ENCODE peak calls at places on chromosomes 3 and 15, in five cellular contexts. One of them, this sample, is unnamed.

GRCh38 chr3:107543666-107544065 is 20.9 kb downstream of the BBX start:
- DNase-seq in H9: no peak
- DNase-seq in A549: no peak
- DNase-seq in HL-60: no peak
- DNase-seq in HCT116: no peak
- DNase-seq in this sample: peak; percentile 31

GRCh38 chr15:34802371-34802770 is 7.0 kb upstream of the ACTC1 start:
- DNase-seq in A549: no peak
- DNase-seq in H9: no peak
- DNase-seq in HL-60: no peak
- DNase-seq in HCT116: no peak
- DNase-seq in this sample: no peak

GRCh38 chr3:9026320-9027040 is 63.2 kb upstream of the RAD18 start:
- DNase-seq in H9: no peak
- DNase-seq in HL-60: no peak
- DNase-seq in HCT116: no peak
- DNase-seq in A549: no peak
- DNase-seq in this sample: no peak

GRCh38 chr3:86774082-86774691 is 216.8 kb downstream of the VGLL3 start:
- DNase-seq in HCT116: no peak
- DNase-seq in A549: peak; percentile 3
- DNase-seq in H9: no peak
- DNase-seq in HL-60: no peak
- DNase-seq in this sample: peak; percentile 65

GRCh38 chr3:190585771-190586630 is 72.1 kb downstream of the IL1RAP start:
- DNase-seq in HL-60: peak; percentile 16
- DNase-seq in HCT116: peak; percentile 81
- DNase-seq in H9: peak; percentile 58
- DNase-seq in A549: peak; percentile 71
- DNase-seq in this sample: peak; percentile 98

GRCh38 chr15:22979069-22979698 is 984 bp downstream of the CYFIP1 start:
- DNase-seq in A549: peak; percentile 67
- DNase-seq in HCT116: no peak
- DNase-seq in H9: peak; percentile 58
- DNase-seq in HL-60: no peak
- DNase-seq in this sample: peak; percentile 40

GRCh38 chr3:103308921-103309320 is 874.1 kb downstream of the ZPLD1 start:
- DNase-seq in H9: peak; percentile 37
- DNase-seq in HCT116: no peak
- DNase-seq in HL-60: no peak
- DNase-seq in A549: no peak
- DNase-seq in this sample: no peak

GRCh38 chr3:48240711-48241491 is at the start of gene ZNF589:
- DNase-seq in HCT116: peak; percentile 89
- DNase-seq in A549: peak; percentile 90
- DNase-seq in HL-60: peak; percentile 92
- DNase-seq in H9: peak; percentile 92
- DNase-seq in this sample: peak; percentile 85

GRCh38 chr3:172209333-172210321 is 170.2 kb downstream of the FNDC3B start:
- DNase-seq in A549: no peak
- DNase-seq in H9: peak; percentile 31
- DNase-seq in HCT116: no peak
- DNase-seq in HL-60: no peak
- DNase-seq in this sample: no peak

GRCh38 chr3:189118896-189119295 is 52.9 kb upstream of the TPRG1 start:
- DNase-seq in A549: no peak
- DNase-seq in HCT116: no peak
- DNase-seq in HL-60: no peak
- DNase-seq in H9: no peak
- DNase-seq in this sample: no peak

GRCh38 chr3:11059090-11059798 is 66.7 kb downstream of the SLC6A1 start:
- DNase-seq in HL-60: no peak
- DNase-seq in HCT116: peak; percentile 48
- DNase-seq in A549: peak; percentile 69
- DNase-seq in H9: peak; percentile 82
- DNase-seq in this sample: peak; percentile 74

GRCh38 chr15:92095691-92096090 is 242.2 kb downstream of the SLCO3A1 start:
- DNase-seq in HL-60: no peak
- DNase-seq in H9: no peak
- DNase-seq in A549: no peak
- DNase-seq in HCT116: no peak
- DNase-seq in this sample: no peak

GRCh38 chr3:98784666-98785600 is 21.8 kb downstream of the ST3GAL6 start:
- DNase-seq in A549: no peak
- DNase-seq in HL-60: peak; percentile 64
- DNase-seq in H9: no peak
- DNase-seq in HCT116: no peak
- DNase-seq in this sample: peak; percentile 84

GRCh38 chr15:89947338-89947829 is 34.6 kb upstream of the ARPIN start:
- DNase-seq in A549: no peak
- DNase-seq in HCT116: no peak
- DNase-seq in HL-60: no peak
- DNase-seq in H9: no peak
- DNase-seq in this sample: no peak

GRCh38 chr3:187196573-187197094 is 652 bp upstream of the RTP1 start:
- DNase-seq in A549: no peak
- DNase-seq in HL-60: no peak
- DNase-seq in H9: no peak
- DNase-seq in HCT116: no peak
- DNase-seq in this sample: no peak

GRCh38 chr15:40992241-40992741 is 39.0 kb downstream of the CHAC1 start:
- DNase-seq in HL-60: no peak
- DNase-seq in HCT116: no peak
- DNase-seq in H9: no peak
- DNase-seq in A549: no peak
- DNase-seq in this sample: no peak

GRCh38 chr15:67820992-67821783 is 4.1 kb upstream of the SKOR1 start:
- DNase-seq in HCT116: no peak
- DNase-seq in A549: no peak
- DNase-seq in H9: peak; percentile 75
- DNase-seq in HL-60: no peak
- DNase-seq in this sample: peak; percentile 45

GRCh38 chr3:10530241-10530640 is 24.9 kb upstream of the ATP2B2 start:
- DNase-seq in HCT116: no peak
- DNase-seq in A549: no peak
- DNase-seq in H9: no peak
- DNase-seq in HL-60: no peak
- DNase-seq in this sample: no peak

GRCh38 chr3:58062469-58062868 is 54.2 kb downstream of the FLNB start:
- DNase-seq in A549: no peak
- DNase-seq in H9: no peak
- DNase-seq in HL-60: no peak
- DNase-seq in HCT116: no peak
- DNase-seq in this sample: peak; percentile 65

GRCh38 chr3:78830466-78830865 is 937.3 kb downstream of the ROBO1 start:
- DNase-seq in A549: no peak
- DNase-seq in H9: no peak
- DNase-seq in HL-60: no peak
- DNase-seq in HCT116: no peak
- DNase-seq in this sample: peak; percentile 23

DNA sequence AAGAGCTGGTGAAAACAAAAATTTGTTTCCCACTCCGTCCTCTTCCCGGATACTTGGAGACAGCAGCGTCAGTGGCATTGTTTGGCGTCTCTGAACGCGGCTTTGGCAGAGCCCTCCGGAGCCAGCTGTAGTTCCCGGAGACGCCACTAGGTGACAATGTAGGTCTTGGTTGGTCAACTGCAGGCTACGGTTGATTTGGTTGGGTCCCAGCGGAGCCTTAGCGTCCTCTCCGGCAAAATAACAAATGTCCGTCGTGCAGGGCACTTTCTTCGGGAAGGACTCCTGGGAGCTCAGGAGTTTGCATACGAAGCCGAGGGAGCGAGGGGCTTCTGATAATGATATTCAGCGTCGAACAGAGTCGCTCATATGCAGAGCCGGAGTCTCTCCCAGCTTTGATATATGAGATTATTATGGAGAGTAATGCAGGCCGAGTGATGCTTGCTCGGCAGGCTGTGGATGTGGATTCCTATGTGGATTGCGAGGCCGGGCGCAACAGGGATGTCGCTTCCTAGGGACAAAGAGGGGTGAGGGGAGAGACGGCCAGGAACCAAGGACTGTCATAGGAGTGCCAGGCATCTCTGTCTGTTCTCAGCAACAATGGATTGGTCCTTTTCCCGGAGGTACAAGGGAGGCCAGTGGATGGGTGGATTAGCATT is 74.8 kb downstream of the IL20RB start:
- DNase-seq in HL-60: peak; percentile 32
- DNase-seq in A549: peak; percentile 68
- DNase-seq in H9: peak; percentile 96
- DNase-seq in HCT116: peak; percentile 68
- DNase-seq in this sample: peak; percentile 79
- TF ChIP-seq CTCF in HL-60: peak; percentile 95
- TF ChIP-seq CTCF in A549: peak; percentile 68
- TF ChIP-seq CTCF in H9: peak; percentile 94
- TF ChIP-seq CTCF in HCT116: peak; percentile 66
- TF ChIP-seq CTCF in this sample: peak; percentile 96

DNA sequence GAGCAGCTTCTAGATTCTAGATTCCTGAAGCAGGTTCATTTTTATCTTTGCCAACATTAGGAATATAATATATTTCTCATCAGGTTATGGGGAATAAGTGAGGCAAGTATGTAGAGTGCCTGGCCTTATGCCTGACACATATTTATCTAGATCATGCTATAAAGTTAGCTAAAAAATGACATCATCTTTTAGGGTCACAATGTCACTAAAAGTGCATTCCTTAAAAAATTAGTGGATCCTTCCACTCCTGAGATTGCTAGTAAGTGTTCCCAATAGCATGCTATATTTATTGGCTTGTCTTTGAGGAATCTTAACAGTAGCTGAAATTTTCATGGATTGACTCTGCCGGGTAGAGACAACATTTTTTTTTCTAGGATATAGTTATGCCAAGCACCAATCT is 305.9 kb upstream of the TMCO5A start:
- DNase-seq in HL-60: no peak
- DNase-seq in HCT116: no peak
- DNase-seq in A549: no peak
- DNase-seq in H9: no peak
- DNase-seq in this sample: no peak
- TF ChIP-seq CTCF in HL-60: no peak
- TF ChIP-seq CTCF in HCT116: no peak
- TF ChIP-seq CTCF in A549: no peak
- TF ChIP-seq CTCF in H9: no peak
- TF ChIP-seq CTCF in this sample: no peak

DNA sequence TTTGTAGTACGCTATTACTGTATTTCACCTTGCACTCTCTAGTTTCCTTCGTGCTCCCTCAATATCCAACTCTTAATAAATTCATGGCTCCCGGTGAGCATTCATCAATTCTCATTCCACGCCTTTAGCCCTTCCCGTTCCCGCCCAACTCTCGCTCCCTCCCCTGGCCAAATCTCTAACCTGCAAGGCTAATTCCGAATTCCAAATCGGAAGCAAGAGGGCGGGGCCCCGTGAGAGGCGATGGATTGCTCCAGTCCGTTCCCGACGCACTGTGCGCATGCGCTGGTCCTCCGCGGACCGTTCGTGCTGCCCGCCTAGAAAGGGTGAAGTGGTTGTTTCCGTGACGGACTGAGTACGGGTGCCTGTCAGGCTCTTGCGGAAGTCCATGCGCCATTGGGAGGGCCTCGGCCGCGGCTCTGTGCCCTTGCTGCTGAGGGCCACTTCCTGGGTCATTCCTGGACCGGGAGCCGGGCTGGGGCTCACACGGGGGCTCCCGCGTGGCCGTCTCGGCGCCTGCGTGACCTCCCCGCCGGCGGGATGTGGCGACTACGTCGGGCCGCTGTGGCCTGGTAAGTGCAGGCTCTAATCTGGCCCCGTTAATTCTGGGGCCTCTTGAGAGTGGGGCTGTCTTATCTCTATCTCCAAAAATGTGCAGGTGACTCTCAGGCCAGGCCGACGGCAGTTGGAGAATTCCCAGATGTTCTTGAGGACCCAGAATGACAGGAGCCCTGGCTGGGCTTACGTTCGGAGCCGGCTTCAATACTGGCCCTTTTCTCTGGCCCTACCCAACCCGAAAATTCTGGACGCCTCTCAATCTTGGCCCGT is at the start of gene OPA1:
- DNase-seq in HL-60: peak; percentile 98
- DNase-seq in HCT116: peak; percentile 99
- DNase-seq in H9: peak; percentile 99
- DNase-seq in A549: peak; percentile 91
- DNase-seq in this sample: peak; percentile 99
- TF ChIP-seq CTCF in HL-60: no peak
- TF ChIP-seq CTCF in HCT116: no peak
- TF ChIP-seq CTCF in H9: peak; percentile 48
- TF ChIP-seq CTCF in A549: no peak
- TF ChIP-seq CTCF in this sample: peak; percentile 4

DNA sequence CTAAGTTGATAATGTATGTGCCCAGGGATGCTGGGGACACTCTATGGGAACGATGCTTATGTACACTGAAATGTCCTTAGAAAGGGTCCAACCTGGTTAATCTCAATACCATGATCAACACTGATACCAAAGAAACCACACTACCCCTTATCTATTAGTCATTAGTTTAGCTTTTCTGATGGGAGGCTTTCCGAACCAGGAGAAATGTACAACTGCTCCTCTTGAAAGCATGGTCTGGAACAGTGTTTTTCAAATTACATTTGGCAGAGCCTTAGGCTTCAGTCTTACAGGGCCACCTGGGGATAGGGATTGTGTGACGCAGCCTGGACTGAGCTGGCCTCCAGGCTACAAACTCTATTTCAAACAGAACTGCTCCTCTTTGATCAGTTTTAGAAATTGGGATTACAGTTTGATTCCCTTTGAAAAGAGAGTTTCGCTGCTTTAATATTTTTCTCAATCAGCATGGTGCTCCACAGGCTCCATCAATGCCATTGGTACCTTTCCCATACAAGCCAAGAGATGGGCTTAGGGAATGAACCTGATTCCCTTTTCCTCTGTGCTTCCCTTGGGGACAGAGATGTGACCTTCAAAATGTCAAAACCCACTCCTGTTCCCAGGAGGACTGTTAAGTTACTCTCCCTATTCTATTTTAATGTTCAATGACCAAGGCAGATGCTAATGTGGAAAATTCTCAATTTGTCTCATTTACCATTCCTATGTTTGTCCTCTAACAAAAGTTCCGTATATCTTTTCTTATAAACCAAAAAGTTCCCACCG is 296.0 kb upstream of the ADAMTS9 start:
- DNase-seq in HL-60: no peak
- DNase-seq in A549: no peak
- DNase-seq in H9: no peak
- DNase-seq in HCT116: no peak
- DNase-seq in this sample: no peak
- TF ChIP-seq CTCF in HL-60: no peak
- TF ChIP-seq CTCF in A549: no peak
- TF ChIP-seq CTCF in H9: no peak
- TF ChIP-seq CTCF in HCT116: no peak
- TF ChIP-seq CTCF in this sample: no peak

GRCh38 chr15:63915209-63915887 is 81.6 kb upstream of the HERC1 start:
- DNase-seq in HL-60: no peak
- DNase-seq in A549: no peak
- DNase-seq in H9: no peak
- DNase-seq in HCT116: no peak
- DNase-seq in this sample: no peak

GRCh38 chr15:63913786-63914185 is 80.0 kb upstream of the HERC1 start:
- DNase-seq in A549: no peak
- DNase-seq in H9: no peak
- DNase-seq in HL-60: no peak
- DNase-seq in HCT116: no peak
- DNase-seq in this sample: no peak

GRCh38 chr15:63917588-63918316 is 84.0 kb upstream of the HERC1 start:
- DNase-seq in A549: no peak
- DNase-seq in HCT116: no peak
- DNase-seq in HL-60: no peak
- DNase-seq in H9: no peak
- DNase-seq in this sample: no peak

GRCh38 chr15:63918317-63918672 is 84.5 kb upstream of the HERC1 start:
- DNase-seq in HL-60: no peak
- DNase-seq in H9: peak; percentile 69
- DNase-seq in A549: no peak
- DNase-seq in HCT116: no peak
- DNase-seq in this sample: no peak

GRCh38 chr15:63915888-63916731 is 82.4 kb upstream of the HERC1 start:
- DNase-seq in HCT116: no peak
- DNase-seq in H9: peak; percentile 80
- DNase-seq in HL-60: no peak
- DNase-seq in A549: peak; percentile 59
- DNase-seq in this sample: no peak
- TF ChIP-seq CTCF in HCT116: no peak
- TF ChIP-seq CTCF in H9: peak; percentile 49
- TF ChIP-seq CTCF in HL-60: no peak
- TF ChIP-seq CTCF in A549: no peak
- TF ChIP-seq CTCF in this sample: peak; percentile 36

This sample was measured in fibroblast of mammary gland.